ENCODE peak calls at places on chromosomes 13 and 19, in eight cellular contexts. I, P, S, T, X, V, B and R are unnamed samples.

GRCh38 chr13:98155475-98156111 is 12.7 kb downstream of the FARP1 start:
- DNase-seq in I (peak; percentile 32), P (no peak), S (no peak), T (no peak), X (peak; percentile 53), V (peak; percentile 91), B (no peak), R (no peak)

GRCh38 chr19:41226053-41226873 is 7.2 kb downstream of the AXL start:
- DNase-seq in I (peak; percentile 95), P (no peak), S (peak; percentile 93), T (peak; percentile 47), X (peak; percentile 80), V (peak; percentile 82), B (peak; percentile 67), R (no peak)

GRCh38 chr13:86563308-86563707 is 764.1 kb upstream of the SLITRK6 start:
- DNase-seq in I (no peak), P (no peak), S (no peak), T (no peak), X (peak; percentile 76), V (peak; percentile 75), B (no peak), R (no peak)

GRCh38 chr13:113401452-113402415 is 37.8 kb upstream of the GRTP1 start:
- DNase-seq in I (no peak), P (no peak), S (peak; percentile 6), T (no peak), X (no peak), V (no peak), B (no peak), R (no peak)

GRCh38 chr19:10922638-10923014 is 5.8 kb downstream of the YIPF2 start:
- DNase-seq in I (no peak), P (no peak), S (no peak), T (no peak), X (no peak), V (no peak), B (no peak), R (no peak)

GRCh38 chr13:34412817-34413365 is 529.2 kb upstream of the NBEA start:
- DNase-seq in I (no peak), P (no peak), S (no peak), T (no peak), X (peak; percentile 35), V (no peak), B (no peak), R (no peak)

GRCh38 chr19:39810424-39810823 is 23.5 kb downstream of the DYRK1B start:
- DNase-seq in I (no peak), P (no peak), S (no peak), T (no peak), X (no peak), V (no peak), B (no peak), R (no peak)

GRCh38 chr13:40941581-40941980 is 77.5 kb downstream of the ELF1 start:
- DNase-seq in I (no peak), P (no peak), S (no peak), T (no peak), X (no peak), V (no peak), B (no peak), R (no peak)

GRCh38 chr19:15840833-15841232 is 25.4 kb upstream of the OR10H1 start:
- DNase-seq in I (no peak), P (no peak), S (no peak), T (no peak), X (no peak), V (no peak), B (no peak), R (no peak)

GRCh38 chr19:10513223-10513622 is 4.0 kb downstream of the S1PR5 start:
- DNase-seq in I (no peak), P (no peak), S (no peak), T (no peak), X (no peak), V (no peak), B (no peak), R (no peak)

GRCh38 chr13:79307866-79308298 is 98.2 kb downstream of the RBM26 start:
- DNase-seq in I (peak; percentile 21), P (no peak), S (peak; percentile 43), T (no peak), X (peak; percentile 23), V (peak; percentile 61), B (no peak), R (no peak)

GRCh38 chr13:44762946-44763345 is 186.8 kb upstream of the TSC22D1 start:
- DNase-seq in I (no peak), P (no peak), S (no peak), T (no peak), X (peak; percentile 53), V (peak; percentile 45), B (no peak), R (no peak)
- TF ChIP-seq CTCF in I (no peak), P (no peak), S (no peak), T (no peak), X (no peak), V (no peak), B (no peak), R (no peak)

DNA sequence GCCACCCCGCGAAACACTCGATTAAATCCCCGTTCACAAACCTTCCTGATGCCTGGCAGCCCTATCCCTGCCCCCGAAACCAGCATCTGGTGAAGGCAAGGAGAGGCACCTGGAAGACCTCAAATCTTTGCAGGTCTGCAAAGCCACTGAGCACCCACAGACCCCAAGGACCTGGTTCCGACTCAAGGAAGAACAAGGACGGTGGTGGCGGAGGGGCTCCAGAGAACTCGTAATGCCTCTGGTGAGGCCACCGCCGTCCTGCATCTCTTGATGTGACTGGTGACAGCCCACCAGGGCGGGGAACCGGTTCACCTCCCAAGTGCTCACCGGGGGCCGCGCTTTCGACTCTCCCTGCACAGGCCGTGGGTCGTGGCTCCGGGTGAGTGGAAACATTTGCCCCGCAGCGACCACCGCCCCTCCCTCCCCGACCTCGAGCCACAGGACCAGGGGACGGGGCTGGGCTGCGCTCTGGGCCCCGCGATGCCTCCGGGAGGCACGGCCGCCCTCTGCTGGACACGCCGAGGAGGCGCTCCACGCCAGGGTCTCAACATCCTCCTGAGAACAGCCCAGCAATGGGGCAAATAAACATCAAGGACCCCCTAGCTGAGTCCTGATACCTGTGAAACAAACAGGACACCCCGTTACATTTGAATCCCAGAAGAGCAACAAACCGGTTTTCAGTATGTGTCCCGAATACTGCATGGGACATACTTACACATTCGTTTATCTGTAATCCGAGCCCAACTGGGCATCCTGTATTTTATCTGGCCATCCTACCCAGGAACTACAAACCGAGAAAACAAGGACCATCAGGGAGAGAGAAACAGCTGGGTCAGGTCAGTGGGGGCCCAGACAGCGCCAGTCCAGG is 3.9 kb upstream of the PLPP2 start:
- DNase-seq in I (no peak), P (peak; percentile 85), S (no peak), T (no peak), X (peak; percentile 31), V (peak; percentile 12), B (no peak), R (peak; percentile 38)
- TF ChIP-seq CTCF in I (peak; percentile 21), P (peak; percentile 83), S (peak; percentile 18), T (peak; percentile 65), X (peak; percentile 87), V (peak; percentile 66), B (peak; percentile 81), R (no peak)

DNA sequence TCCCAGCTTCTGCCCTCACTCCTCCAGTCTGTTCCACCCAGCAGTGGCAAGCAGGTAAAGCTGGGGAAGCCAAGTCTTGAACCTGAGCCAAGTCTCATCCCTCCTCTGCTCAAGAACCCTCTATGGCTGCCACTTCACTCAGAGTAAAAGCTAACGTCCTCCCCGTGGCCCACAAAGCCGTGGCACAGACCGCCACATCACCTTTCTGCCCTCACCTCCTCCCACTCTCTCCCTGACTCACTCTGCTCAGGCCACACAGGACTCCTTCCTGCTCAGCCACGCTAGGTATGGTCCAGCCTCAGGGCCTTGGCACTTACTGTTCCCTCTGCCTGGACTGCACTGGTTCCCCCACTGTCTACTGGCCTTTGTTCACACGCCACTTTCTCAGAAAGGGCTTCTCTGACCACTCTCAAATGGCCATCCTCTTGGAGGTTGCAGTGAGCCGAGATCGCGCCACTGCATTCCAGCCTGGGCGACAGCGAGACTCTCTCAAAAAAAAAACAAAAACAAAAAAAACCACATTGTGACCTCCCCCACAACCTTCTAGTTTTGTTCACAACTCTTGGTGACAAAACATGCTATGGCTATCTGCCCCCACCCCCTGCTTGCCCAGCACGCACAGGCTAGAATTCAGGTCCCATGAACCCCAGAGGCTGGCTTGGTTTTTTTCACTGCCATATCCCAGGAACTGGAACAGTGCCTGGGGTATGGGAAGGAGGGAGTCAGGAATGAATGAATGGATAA is 15.8 kb downstream of the NDUFB7 start:
- DNase-seq in I (no peak), P (peak; percentile 17), S (no peak), T (no peak), X (no peak), V (peak; percentile 34), B (no peak), R (no peak)
- TF ChIP-seq CTCF in I (no peak), P (no peak), S (no peak), T (no peak), X (no peak), V (no peak), B (no peak), R (no peak)

DNA sequence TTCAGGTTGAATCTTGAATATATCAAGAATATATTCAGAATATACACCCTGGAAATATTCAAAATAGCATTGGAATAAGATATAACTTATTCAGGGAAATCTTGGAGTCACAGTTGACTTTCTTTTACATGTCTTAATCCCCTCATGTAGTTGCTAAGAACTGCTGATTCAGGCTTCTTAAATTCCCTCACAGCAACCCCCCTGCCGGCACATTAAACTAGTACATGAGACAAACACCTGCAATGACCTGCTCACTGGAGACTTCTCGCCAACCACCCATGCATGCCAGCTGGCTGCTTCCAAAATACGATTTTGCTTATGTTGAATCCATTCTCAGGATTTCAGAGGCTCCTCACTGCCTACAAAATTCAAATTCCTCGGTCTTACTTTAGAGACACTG is 997.1 kb downstream of the EFNB2 start:
- DNase-seq in I (no peak), P (no peak), S (no peak), T (no peak), X (no peak), V (no peak), B (no peak), R (no peak)
- TF ChIP-seq CTCF in I (no peak), P (no peak), S (no peak), T (no peak), X (no peak), V (no peak), B (no peak), R (no peak)

GRCh38 chr13:36086117-36086516 is 45.1 kb downstream of the DCLK1 start:
- DNase-seq in I (no peak), P (no peak), S (no peak), T (no peak), X (no peak), V (no peak), B (no peak), R (no peak)
- TF ChIP-seq CTCF in I (no peak), P (no peak), S (no peak), T (no peak), X (no peak), V (no peak), B (no peak), R (no peak)

DNA sequence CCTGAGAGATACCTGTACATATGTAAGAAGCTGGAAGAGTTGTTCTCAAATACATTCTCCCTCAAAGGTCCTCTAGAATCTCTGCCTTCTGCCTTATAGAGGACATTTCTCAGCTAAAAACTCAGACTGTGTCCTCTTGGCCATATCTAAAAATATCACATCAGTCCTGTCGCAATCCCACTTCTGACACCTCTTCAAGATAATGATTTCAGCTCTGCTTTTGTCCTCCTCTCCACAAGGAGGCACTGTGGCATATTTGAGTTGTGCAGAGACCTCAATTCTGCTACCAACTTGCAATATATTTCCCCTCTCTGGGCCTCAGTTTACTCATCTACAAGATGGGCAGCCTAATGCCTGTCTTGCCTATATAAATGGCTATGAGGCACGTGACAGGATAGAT is 16.6 kb downstream of the ADAMTS10 start:
- DNase-seq in I (no peak), P (no peak), S (no peak), T (no peak), X (peak; percentile 45), V (no peak), B (no peak), R (no peak)
- TF ChIP-seq CTCF in I (peak; percentile 27), P (no peak), S (no peak), T (no peak), X (peak; percentile 34), V (peak; percentile 15), B (peak; percentile 27), R (no peak)

GRCh38 chr19:55809381-55810058 is 22.3 kb downstream of the NLRP11 start:
- DNase-seq in I (peak; percentile 93), P (peak; percentile 46), S (peak; percentile 27), T (peak; percentile 7), X (peak; percentile 15), V (peak; percentile 33), B (peak; percentile 35), R (peak; percentile 19)
- TF ChIP-seq CTCF in I (peak; percentile 65), P (peak; percentile 8), S (no peak), T (peak; percentile 14), X (no peak), V (peak; percentile 21), B (peak; percentile 56), R (no peak)